ENCODE peak calls at places on chromosomes 3 and 15, in four cellular contexts. O, C, H and P are unnamed samples. For H3K4me1 and H3K27me3, the result is how much of the 10 kb centered on the place peaks cover.

GRCh38 chr3:88219138-88219792 is 69.5 kb downstream of the C3orf38 start:
- DNase-seq in O (no peak), C (peak), H (peak), P (peak)

GRCh38 chr3:189629803-189630455 is 1.3 kb upstream of the TP63 start:
- DNase-seq in O (no peak), C (no peak), H (no peak), P (no peak)

GRCh38 chr3:71489315-71489761 is 94.2 kb downstream of the FOXP1 start:
- DNase-seq in O (no peak), C (no peak), H (no peak), P (no peak)

GRCh38 chr3:66481071-66482001 is 19.5 kb downstream of the LRIG1 start:
- DNase-seq in O (no peak), C (no peak), H (peak), P (no peak)

GRCh38 chr3:158974905-158975304 is 173.1 kb downstream of the MFSD1 start:
- DNase-seq in O (no peak), C (peak), H (no peak), P (no peak)

GRCh38 chr3:37703633-37704032 is 158.0 kb upstream of the CTDSPL start:
- DNase-seq in O (no peak), C (no peak), H (peak), P (peak)

GRCh38 chr3:40615110-40615915 is 90.6 kb downstream of the ZNF621 start:
- DNase-seq in O (no peak), C (peak), H (no peak), P (no peak)

GRCh38 chr15:69149803-69150202 is 10.6 kb upstream of the GLCE start:
- DNase-seq in O (no peak), C (no peak), H (no peak), P (no peak)

GRCh38 chr3:5226783-5227182 is 39.3 kb downstream of the EDEM1 start:
- DNase-seq in O (no peak), C (peak), H (peak), P (peak)

GRCh38 chr3:184284696-184285095 is 8.9 kb downstream of the ECE2 start:
- DNase-seq in O (no peak), C (peak), H (peak), P (peak)

GRCh38 chr3:180017846-180018245 is 18.9 kb downstream of the PEX5L start:
- DNase-seq in O (no peak), C (no peak), H (no peak), P (no peak)

GRCh38 chr3:120497318-120497717 is 46.5 kb upstream of the FSTL1 start:
- DNase-seq in O (no peak), C (no peak), H (peak), P (peak)

GRCh38 chr3:145620002-145620401 is 541.0 kb downstream of the PLOD2 start:
- DNase-seq in O (no peak), C (no peak), H (no peak), P (no peak)

GRCh38 chr15:22226034-22226790 is 145.9 kb downstream of the OR4M2 start:
- DNase-seq in O (no peak), C (no peak), H (no peak), P (no peak)

GRCh38 chr3:138448631-138449030 is 14.2 kb downstream of the ESYT3 start:
- DNase-seq in O (no peak), C (no peak), H (no peak), P (no peak)

GRCh38 chr3:57911588-57911987 is 96.6 kb upstream of the FLNB start:
- DNase-seq in O (no peak), C (no peak), H (peak), P (peak)

GRCh38 chr3:126557415-126557745 is 1.4 kb downstream of the C3orf22 start:
- DNase-seq in O (no peak), C (peak), H (no peak), P (no peak)

GRCh38 chr3:48797626-48798025 is 50.0 kb downstream of the PRKAR2A start:
- DNase-seq in O (no peak), C (no peak), H (no peak), P (no peak)

GRCh38 chr15:73908030-73908821 is 18.0 kb upstream of the LOXL1 start:
- DNase-seq in O (peak), C (peak), H (peak), P (peak)

GRCh38 chr15:96324192-96324895 is 6.2 kb upstream of the NR2F2 start:
- DNase-seq in O (no peak), C (no peak), H (peak), P (peak)

GRCh38 chr3:136343873-136344281 is 93.7 kb downstream of the PCCB start:
- DNase-seq in O (no peak), C (peak), H (peak), P (peak)

GRCh38 chr3:160210799-160211221 is 14.4 kb upstream of the C3orf80 start:
- DNase-seq in O (no peak), C (no peak), H (peak), P (peak)

GRCh38 chr3:140378571-140379340 is 299.1 kb upstream of the TRIM42 start:
- DNase-seq in O (no peak), C (no peak), H (no peak), P (peak)

GRCh38 chr15:70750203-70750869 is 13.0 kb downstream of the UACA start:
- DNase-seq in O (no peak), C (no peak), H (no peak), P (no peak)

GRCh38 chr3:30292192-30292893 is 314.1 kb upstream of the TGFBR2 start:
- DNase-seq in O (no peak), C (no peak), H (peak), P (peak)

GRCh38 chr15:67750371-67750770 is 74.9 kb upstream of the SKOR1 start:
- DNase-seq in O (no peak), C (no peak), H (no peak), P (no peak)

GRCh38 chr15:77412972-77413371 is 6.9 kb downstream of the PEAK1 start:
- DNase-seq in O (no peak), C (no peak), H (no peak), P (no peak)
- H3K4me2 ChIP-seq in O (no peak), C (peak), H (no peak), P (no peak)

DNA sequence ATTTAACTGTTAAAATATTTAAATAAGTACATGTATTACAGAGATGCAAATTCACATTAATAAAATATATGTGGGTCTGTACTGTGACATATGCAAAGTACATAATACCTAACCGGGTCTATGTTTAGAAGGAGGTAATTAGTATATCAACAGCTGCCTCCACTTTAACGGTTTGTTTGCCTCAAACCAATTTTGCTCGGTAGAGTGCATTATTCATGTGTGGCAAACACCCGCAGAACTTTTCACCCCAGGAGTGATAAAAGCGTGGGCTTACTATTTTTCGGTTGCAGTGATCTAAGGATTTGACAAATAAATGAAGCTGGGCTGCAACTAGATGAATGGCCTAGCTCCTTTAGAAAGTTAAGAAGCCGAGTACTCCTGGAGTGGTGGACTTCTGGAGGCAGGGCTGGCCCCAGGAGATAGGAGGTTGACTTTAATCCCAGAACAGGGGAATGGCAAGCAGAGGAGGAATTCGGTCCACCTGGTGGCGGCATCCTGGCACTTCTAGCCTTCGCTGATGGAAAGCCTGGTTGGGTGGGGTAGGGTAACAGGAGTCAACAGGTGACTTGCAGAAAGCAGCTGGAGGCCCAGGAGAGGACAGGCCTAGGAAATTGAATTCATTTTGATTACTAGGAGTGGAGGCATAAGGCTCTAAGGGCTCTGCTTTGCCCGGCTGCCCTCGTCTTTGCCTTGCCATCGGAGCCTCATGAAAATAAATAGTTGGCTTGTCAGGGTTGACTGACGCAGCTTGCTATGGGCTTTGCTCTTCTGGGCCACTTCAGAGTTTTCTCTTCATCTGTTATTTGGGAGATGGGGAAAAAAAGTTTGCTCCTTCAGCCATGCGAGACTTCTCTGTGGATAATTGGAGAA is 2.4 kb downstream of the SLCO3A1 start:
- DNase-seq in O (peak), C (peak), H (no peak), P (no peak)
- H3K4me1 ChIP-seq in O (under half), C (under half), H (under half), P (under half)

GRCh38 chr3:150885535-150885934 is 19.7 kb downstream of the MINDY4B start:
- DNase-seq in O (no peak), C (no peak), H (no peak), P (no peak)
- H3K27me3 ChIP-seq in O (under half), C (under half), H (under half), P (under half)

DNA sequence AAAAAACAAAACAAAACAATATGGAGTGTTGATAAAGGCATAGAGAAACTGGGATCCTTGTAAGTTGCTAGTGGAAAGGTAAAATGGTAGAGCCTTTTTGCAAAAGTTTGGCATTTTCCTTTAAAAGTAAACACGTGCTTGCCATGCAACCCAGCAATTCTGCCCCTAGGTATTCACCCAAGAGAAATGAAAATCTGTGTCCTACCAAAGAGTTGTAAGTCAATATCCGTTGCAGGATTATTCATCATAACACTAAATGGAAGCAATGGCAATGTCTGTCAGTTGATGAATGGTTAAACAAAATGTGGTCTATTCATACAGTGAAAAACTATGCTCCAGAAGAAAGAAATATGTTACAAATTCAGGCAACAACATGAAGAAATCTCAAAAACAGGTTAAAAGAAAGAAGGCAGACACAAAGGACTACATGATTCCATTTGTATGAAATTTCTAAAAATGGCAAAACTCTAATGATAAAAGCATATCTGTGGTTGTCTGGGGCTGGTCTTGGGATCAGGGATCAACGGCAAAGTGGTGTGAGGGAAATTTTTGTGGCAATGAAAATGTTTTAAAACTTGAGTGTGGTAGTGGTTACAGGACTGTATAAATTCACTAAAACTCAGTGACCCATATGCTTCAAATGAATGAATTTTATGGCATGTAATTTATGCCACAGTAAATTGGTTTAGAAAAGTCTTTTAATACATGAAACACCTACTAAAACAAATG is 229.6 kb downstream of the OPA1 start:
- DNase-seq in O (no peak), C (no peak), H (no peak), P (peak)
- H3K4me2 ChIP-seq in O (no peak), C (no peak), H (no peak), P (peak)

GRCh38 chr3:46938118-46938517 is 38.4 kb downstream of the CCDC12 start:
- DNase-seq in O (no peak), C (no peak), H (no peak), P (no peak)
- H3K4me1 ChIP-seq in O (under half), C (under half), H (under half), P (under half)

GRCh38 chr3:129000742-129001100 is 383 bp upstream of the EFCC1 start:
- DNase-seq in O (no peak), C (no peak), H (no peak), P (no peak)
- H3K27me3 ChIP-seq in O (under half), C (half or more), H (half or more), P (half or more)

GRCh38 chr15:100759116-100759515 is 120.5 kb upstream of the ALDH1A3 start:
- DNase-seq in O (no peak), C (no peak), H (peak), P (peak)
- H3K4me2 ChIP-seq in O (no peak), C (peak), H (peak), P (peak)

DNA sequence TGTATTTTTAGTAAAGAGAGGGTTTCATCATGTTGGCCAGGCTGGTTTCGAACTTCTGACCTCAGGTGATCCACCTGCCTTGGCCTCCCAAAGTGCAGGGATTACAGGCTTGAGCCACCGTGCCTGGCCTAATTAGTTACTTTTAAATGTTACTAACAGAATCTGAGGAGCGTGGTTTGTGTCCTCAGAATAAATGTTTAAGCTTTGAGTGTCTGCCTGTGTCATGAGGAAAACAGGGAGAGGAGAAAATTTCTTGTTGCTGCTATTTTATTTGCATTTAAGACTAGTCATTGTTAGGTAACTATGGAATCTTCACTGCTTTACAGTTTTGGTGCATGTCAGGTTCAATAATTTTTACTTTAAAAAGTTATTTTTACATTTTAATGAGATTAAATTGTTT is 68.8 kb downstream of the TCF12 start:
- DNase-seq in O (no peak), C (no peak), H (no peak), P (no peak)
- H3K4me1 ChIP-seq in O (under half), C (half or more), H (under half), P (under half)